ENCODE peak calls at places on chromosomes 7 and 10, in four cellular contexts. N is HCT116, I is K562, D is H1. Q is an unnamed sample.

GRCh38 chr7:54932818-54933543 is 85.8 kb upstream of the EGFR start:
- DNase-seq in D (peak), I (no peak), N (peak), Q (no peak)

GRCh38 chr7:64625114-64626082 is 40.5 kb upstream of the ZNF107 start:
- DNase-seq in I (peak), D (no peak), N (no peak), Q (no peak)

GRCh38 chr7:96284240-96284639 is 37.7 kb downstream of the SLC25A13 start:
- DNase-seq in D (no peak), I (no peak), N (no peak), Q (no peak)

GRCh38 chr7:43639858-43640491 is 57.1 kb downstream of the STK17A start:
- DNase-seq in D (no peak), I (no peak), N (no peak), Q (no peak)

GRCh38 chr7:33261585-33261984 is 132.2 kb downstream of the BBS9 start:
- DNase-seq in N (no peak), I (no peak), D (no peak), Q (peak)

GRCh38 chr7:140594131-140594691 is 46.4 kb downstream of the DENND2A start:
- DNase-seq in N (no peak), I (no peak), D (no peak), Q (no peak)

GRCh38 chr7:28018446-28018845 is 162.1 kb downstream of the JAZF1 start:
- DNase-seq in N (no peak), D (no peak), I (no peak), Q (no peak)

GRCh38 chr7:50531928-50532327 is 33.3 kb downstream of the DDC start:
- DNase-seq in I (no peak), D (no peak), N (no peak), Q (no peak)

GRCh38 chr7:147650991-147651390 is 939.6 kb upstream of the C7orf33 start:
- DNase-seq in I (no peak), N (no peak), D (no peak), Q (no peak)

GRCh38 chr10:119748871-119749270 is 23.0 kb downstream of the INPP5F start:
- DNase-seq in D (no peak), N (no peak), I (no peak), Q (no peak)

GRCh38 chr7:54824655-54825054 is 65.6 kb upstream of the SEC61G start:
- DNase-seq in D (no peak), I (no peak), N (no peak), Q (no peak)

GRCh38 chr10:125823663-125824251 is 411 bp downstream of the BCCIP start:
- DNase-seq in N (no peak), I (no peak), D (no peak), Q (no peak)

GRCh38 chr7:4790078-4790465 is 14.6 kb downstream of the AP5Z1 start:
- DNase-seq in I (no peak), N (no peak), D (no peak), Q (no peak)

GRCh38 chr7:38550881-38551280 is 80.3 kb downstream of the AMPH start:
- DNase-seq in D (no peak), N (no peak), I (no peak), Q (no peak)

GRCh38 chr10:61592581-61592980 is 70.1 kb upstream of the CABCOCO1 start:
- DNase-seq in N (peak), D (no peak), I (peak), Q (no peak)

GRCh38 chr10:64574371-64574770 is 1053.2 kb downstream of the REEP3 start:
- DNase-seq in N (no peak), I (no peak), D (no peak), Q (no peak)

GRCh38 chr10:16242859-16243613 is 193.8 kb upstream of the PTER start:
- DNase-seq in N (no peak), I (no peak), D (peak), Q (no peak)

GRCh38 chr7:84524714-84525694 is 330.4 kb upstream of the SEMA3A start:
- DNase-seq in N (no peak), D (no peak), I (no peak), Q (no peak)

GRCh38 chr7:132655071-132655761 is 78.9 kb upstream of the PLXNA4 start:
- DNase-seq in I (no peak), D (no peak), N (no peak), Q (no peak)

GRCh38 chr10:15485684-15486316 is 114.7 kb upstream of the FAM171A1 start:
- DNase-seq in D (no peak), I (no peak), N (no peak), Q (no peak)

GRCh38 chr10:117411440-117412428 is 36.5 kb upstream of the PDZD8 start:
- DNase-seq in D (no peak), N (no peak), I (peak), Q (no peak)

GRCh38 chr10:118778727-118779126 is 24.0 kb upstream of the CACUL1 start:
- DNase-seq in N (no peak), I (no peak), D (no peak), Q (no peak)

GRCh38 chr7:137873524-137873923 is 26.8 kb upstream of the DGKI start:
- DNase-seq in I (no peak), D (no peak), N (no peak), Q (no peak)

GRCh38 chr10:131019696-131020095 is 291.8 kb downstream of the TCERG1L start:
- DNase-seq in N (no peak), I (no peak), D (no peak), Q (no peak)

GRCh38 chr7:106101726-106102125 is 10.4 kb downstream of the SYPL1 start:
- DNase-seq in I (no peak), D (no peak), N (no peak), Q (no peak)

GRCh38 chr10:73076361-73077183 is 20.1 kb downstream of the P4HA1 start:
- DNase-seq in I (no peak), N (no peak), D (no peak), Q (no peak)

GRCh38 chr10:69362471-69362954 is 54.2 kb downstream of the TACR2 start:
- DNase-seq in D (no peak), N (no peak), I (no peak), Q (no peak)

DNA sequence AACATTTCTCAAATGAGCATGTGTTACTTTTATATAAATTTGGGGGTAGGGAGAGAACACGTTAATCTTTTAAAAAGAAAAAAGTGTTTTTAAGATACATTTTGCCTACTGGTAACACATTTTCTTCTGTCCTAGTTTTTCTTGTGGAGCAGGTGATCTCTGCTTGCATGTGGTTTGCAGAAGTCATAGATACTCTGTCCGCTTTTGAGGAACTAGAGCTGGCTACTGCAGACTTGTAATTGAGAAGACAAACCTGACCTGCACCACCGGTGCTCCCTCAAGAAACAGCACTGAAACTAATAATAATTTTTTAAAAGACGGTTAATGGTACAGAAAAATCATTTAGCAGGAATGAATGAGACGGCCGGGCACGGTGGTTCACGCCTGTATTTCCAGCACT is 243.1 kb downstream of the KIAA1217 start:
- DNase-seq in I (no peak), D (no peak), N (no peak), Q (no peak)
- TF ChIP-seq EGR1 in I (no peak), D (no peak), N (no peak), Q (no peak)

GRCh38 chr10:42960491-42961155 is 116.2 kb upstream of the RET start:
- DNase-seq in N (peak), I (no peak), D (no peak), Q (no peak)
- TF ChIP-seq EGR1 in N (no peak), I (no peak), D (no peak), Q (no peak)

GRCh38 chr10:90935581-90936292 is 14.8 kb upstream of the ANKRD1 start:
- DNase-seq in N (no peak), I (no peak), D (no peak), Q (no peak)
- TF ChIP-seq EGR1 in N (no peak), I (no peak), D (no peak), Q (no peak)

GRCh38 chr10:78143576-78143975 is 109.9 kb downstream of the RPS24 start:
- DNase-seq in N (no peak), D (no peak), I (no peak), Q (no peak)

GRCh38 chr10:78137147-78137546 is 103.5 kb downstream of the RPS24 start:
- DNase-seq in N (no peak), I (no peak), D (no peak), Q (no peak)

GRCh38 chr10:78134919-78135318 is 101.3 kb downstream of the RPS24 start:
- DNase-seq in I (peak), N (no peak), D (no peak), Q (no peak)

GRCh38 chr10:78139336-78139735 is 105.7 kb downstream of the RPS24 start:
- DNase-seq in N (no peak), I (no peak), D (no peak), Q (no peak)
- TF ChIP-seq EGR1 in N (no peak), I (no peak), D (no peak), Q (no peak)

DNA sequence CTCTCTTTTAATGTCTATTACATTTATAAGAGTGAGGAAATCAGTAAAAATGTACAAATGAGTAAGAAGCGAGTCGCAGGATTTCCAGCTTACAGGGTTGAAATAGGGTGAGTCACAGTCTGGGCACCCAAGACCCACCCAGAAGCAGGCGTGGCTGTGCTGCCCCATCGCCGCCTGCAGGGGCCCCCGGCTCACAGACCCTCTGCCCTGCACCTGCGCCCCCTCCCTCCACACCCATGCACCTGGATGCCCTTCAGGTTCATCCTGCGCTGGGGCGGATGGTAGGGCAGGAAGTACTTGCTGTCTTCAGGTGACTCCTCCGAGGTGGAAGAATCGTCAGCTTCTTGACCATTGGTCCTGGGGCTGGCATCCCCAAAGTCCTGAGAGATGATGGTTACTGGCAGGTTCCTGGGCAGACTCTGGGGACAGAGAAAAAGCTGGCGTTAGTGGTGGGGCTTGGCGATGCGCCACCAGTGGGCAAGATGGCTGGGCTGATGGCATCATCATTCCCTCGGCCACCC is 90.2 kb upstream of the GNA12 start:
- DNase-seq in N (peak), I (no peak), D (no peak), Q (no peak)
- TF ChIP-seq EGR1 in N (no peak), I (no peak), D (no peak), Q (no peak)

GRCh38 chr10:103612462-103613365 is 119.2 kb downstream of the NEURL1 start:
- DNase-seq in N (no peak), I (peak), D (no peak), Q (no peak)
- TF ChIP-seq EGR1 in N (no peak), I (peak), D (no peak), Q (no peak)

GRCh38 chr7:73880755-73881328 is 19.9 kb downstream of the TMEM270 start:
- DNase-seq in N (no peak), I (no peak), D (no peak), Q (no peak)
- TF ChIP-seq EGR1 in N (no peak), I (no peak), D (no peak), Q (no peak)

Q was measured in GM12878.